ENCODE peak calls at places on chromosomes 4 and X, in seven cellular contexts. One of them, this sample, is unnamed.

GRCh38 chr4:72767903-72768817 is 199.1 kb upstream of the ADAMTS3 start:
- DNase-seq in esophagus muscularis mucosa: no peak
- DNase-seq in AG09309: peak; percentile 90
- DNase-seq in Jurkat, Clone E6-1: no peak
- DNase-seq in COR-L47: no peak
- DNase-seq in GM06990: no peak
- DNase-seq in posterior cingulate gyrus: no peak
- DNase-seq in this sample: no peak

GRCh38 chrX:67288958-67289641 is 254.7 kb upstream of the AR start:
- DNase-seq in esophagus muscularis mucosa: no peak
- DNase-seq in posterior cingulate gyrus: no peak
- DNase-seq in Jurkat, Clone E6-1: no peak
- DNase-seq in COR-L47: no peak
- DNase-seq in AG09309: no peak
- DNase-seq in GM06990: no peak
- DNase-seq in this sample: no peak

GRCh38 chr4:79650794-79651431 is 242.9 kb upstream of the GK2 start:
- DNase-seq in COR-L47: no peak
- DNase-seq in AG09309: peak; percentile 34
- DNase-seq in Jurkat, Clone E6-1: no peak
- DNase-seq in GM06990: no peak
- DNase-seq in posterior cingulate gyrus: no peak
- DNase-seq in esophagus muscularis mucosa: no peak
- DNase-seq in this sample: no peak

GRCh38 chr4:41432889-41433288 is 105.1 kb upstream of the LIMCH1 start:
- DNase-seq in GM06990: no peak
- DNase-seq in COR-L47: no peak
- DNase-seq in esophagus muscularis mucosa: no peak
- DNase-seq in Jurkat, Clone E6-1: no peak
- DNase-seq in posterior cingulate gyrus: no peak
- DNase-seq in AG09309: peak; percentile 84
- DNase-seq in this sample: no peak

GRCh38 chr4:105900541-105900940 is 5.3 kb downstream of the NPNT start:
- DNase-seq in COR-L47: no peak
- DNase-seq in AG09309: no peak
- DNase-seq in GM06990: no peak
- DNase-seq in posterior cingulate gyrus: no peak
- DNase-seq in Jurkat, Clone E6-1: no peak
- DNase-seq in esophagus muscularis mucosa: no peak
- DNase-seq in this sample: no peak

GRCh38 chr4:171813195-171813955 is at the start of gene GALNTL6:
- DNase-seq in esophagus muscularis mucosa: no peak
- DNase-seq in GM06990: peak; percentile 12
- DNase-seq in COR-L47: peak; percentile 25
- DNase-seq in AG09309: no peak
- DNase-seq in Jurkat, Clone E6-1: no peak
- DNase-seq in posterior cingulate gyrus: peak; percentile 24
- DNase-seq in this sample: peak; percentile 8

GRCh38 chrX:150683536-150684146 is 9.6 kb upstream of the MTMR1 start:
- DNase-seq in COR-L47: no peak
- DNase-seq in Jurkat, Clone E6-1: peak; percentile 38
- DNase-seq in esophagus muscularis mucosa: no peak
- DNase-seq in AG09309: no peak
- DNase-seq in GM06990: no peak
- DNase-seq in posterior cingulate gyrus: no peak
- DNase-seq in this sample: peak; percentile 37

GRCh38 chr4:6374575-6374974 is 97.8 kb downstream of the PPP2R2C start:
- DNase-seq in GM06990: no peak
- DNase-seq in AG09309: no peak
- DNase-seq in Jurkat, Clone E6-1: no peak
- DNase-seq in posterior cingulate gyrus: no peak
- DNase-seq in esophagus muscularis mucosa: no peak
- DNase-seq in COR-L47: no peak
- DNase-seq in this sample: no peak

GRCh38 chr4:126306152-126306869 is 991.6 kb downstream of the FAT4 start:
- DNase-seq in esophagus muscularis mucosa: no peak
- DNase-seq in posterior cingulate gyrus: no peak
- DNase-seq in Jurkat, Clone E6-1: no peak
- DNase-seq in COR-L47: no peak
- DNase-seq in GM06990: no peak
- DNase-seq in AG09309: no peak
- DNase-seq in this sample: no peak

GRCh38 chr4:110198472-110199419 is at the start of gene ELOVL6:
- DNase-seq in GM06990: peak; percentile 69
- DNase-seq in esophagus muscularis mucosa: no peak
- DNase-seq in AG09309: peak; percentile 33
- DNase-seq in posterior cingulate gyrus: peak; percentile 63
- DNase-seq in Jurkat, Clone E6-1: no peak
- DNase-seq in COR-L47: peak; percentile 62
- DNase-seq in this sample: peak; percentile 52

GRCh38 chrX:78213331-78213730 is 73.9 kb upstream of the TAF9B start:
- DNase-seq in AG09309: no peak
- DNase-seq in posterior cingulate gyrus: no peak
- DNase-seq in COR-L47: no peak
- DNase-seq in GM06990: no peak
- DNase-seq in Jurkat, Clone E6-1: no peak
- DNase-seq in esophagus muscularis mucosa: no peak
- DNase-seq in this sample: no peak